ENCODE peak calls at places on chromosomes 2 and 18, in ten cellular contexts. O is HuH-7; J is ELR; C is type B pancreatic cell; D is activated CD4-positive, alpha-beta T cell treated with anti-CD3 and anti-CD28 coated beads, Interleukin-2, amount 50 U/mL, for 4 hours; A is brain microvascular endothelial cell; Z is IMR-90; S is left cardiac atrium; Y is HEK293T; H is cardiac muscle cell. T is an unnamed sample.

GRCh38 chr2:88329815-88330603 is 122.5 kb downstream of the FOXI3 start:
- DNase-seq in D (no peak), S (no peak), O (peak), C (no peak), Z (peak), J (peak), H (no peak), Y (peak), A (peak), T (peak)

GRCh38 chr2:239895669-239896068 is 129.5 kb downstream of the NDUFA10 start:
- DNase-seq in H (no peak), A (no peak), S (no peak), D (no peak), J (no peak), Z (no peak), C (no peak), Y (no peak), O (no peak), T (peak)

GRCh38 chr2:157874997-157875719 is 972 bp downstream of the ACVR1 start:
- DNase-seq in J (peak), A (peak), D (no peak), C (no peak), H (peak), S (peak), Z (peak), Y (peak), O (peak), T (peak)

GRCh38 chr18:3604626-3605408 is 154.8 kb downstream of the TGIF1 start:
- DNase-seq in H (no peak), D (no peak), S (no peak), Z (peak), O (no peak), C (no peak), Y (no peak), J (peak), A (peak), T (peak)

GRCh38 chr2:226515344-226516055 is 284.1 kb downstream of the IRS1 start:
- DNase-seq in D (no peak), A (no peak), Y (no peak), H (no peak), S (no peak), J (peak), O (peak), C (no peak), Z (peak), T (no peak)

GRCh38 chr2:235055891-235056516 is 104.2 kb downstream of the SH3BP4 start:
- DNase-seq in Y (peak), S (no peak), O (peak), C (no peak), Z (no peak), H (peak), D (no peak), A (peak), J (peak), T (no peak)

GRCh38 chr18:50143891-50144290 is 51.1 kb downstream of the MYO5B start:
- DNase-seq in A (no peak), Y (no peak), O (no peak), D (no peak), H (no peak), S (no peak), J (no peak), C (no peak), Z (no peak), T (no peak)

GRCh38 chr18:45384137-45384998 is 230.9 kb upstream of the SLC14A2 start:
- DNase-seq in Z (peak), Y (peak), A (peak), H (peak), C (no peak), O (peak), D (no peak), S (peak), J (peak), T (peak)

GRCh38 chr2:144331652-144332355 is 188.1 kb downstream of the ZEB2 start:
- DNase-seq in Z (no peak), S (peak), C (peak), H (no peak), J (no peak), D (no peak), A (peak), Y (no peak), O (peak), T (peak)

GRCh38 chr2:128601298-128602037 is 282.8 kb upstream of the HS6ST1 start:
- DNase-seq in Z (no peak), A (no peak), J (no peak), Y (no peak), D (no peak), H (no peak), C (no peak), S (no peak), O (no peak), T (no peak)

GRCh38 chr2:186595219-186595618 is 5.4 kb downstream of the ITGAV start:
- DNase-seq in A (no peak), J (no peak), D (no peak), O (peak), H (peak), Z (peak), C (no peak), S (peak), Y (no peak), T (no peak)

GRCh38 chr2:201707753-201708152 is 9.3 kb upstream of the MPP4 start:
- DNase-seq in D (no peak), A (peak), J (peak), Y (no peak), S (no peak), Z (peak), H (no peak), O (no peak), C (no peak), T (no peak)

GRCh38 chr2:199019898-199020507 is 437.7 kb downstream of the SATB2 start:
- DNase-seq in C (no peak), J (peak), A (peak), Y (peak), Z (peak), S (no peak), O (no peak), H (peak), D (no peak), T (peak)

GRCh38 chr18:21452808-21453511 is 147.5 kb downstream of the ESCO1 start:
- DNase-seq in H (no peak), J (no peak), S (no peak), Y (no peak), Z (no peak), D (no peak), A (no peak), C (no peak), O (no peak), T (no peak)

GRCh38 chr2:29629495-29629894 is 291.9 kb downstream of the ALK start:
- DNase-seq in O (no peak), J (peak), S (no peak), Y (no peak), Z (no peak), A (no peak), H (no peak), C (no peak), D (no peak), T (no peak)

GRCh38 chr2:149732001-149732685 is 144.6 kb upstream of the MMADHC start:
- DNase-seq in S (peak), J (peak), Z (peak), Y (no peak), C (no peak), H (no peak), A (peak), D (no peak), O (no peak), T (no peak)

GRCh38 chr2:240346753-240347372 is 88.6 kb upstream of the GPC1 start:
- DNase-seq in Z (no peak), O (no peak), S (peak), C (no peak), Y (no peak), A (no peak), J (no peak), D (no peak), H (no peak), T (no peak)

GRCh38 chr2:73870084-73870483 is 22.7 kb upstream of the ACTG2 start:
- DNase-seq in S (peak), C (no peak), Z (peak), H (no peak), A (peak), J (peak), O (no peak), Y (no peak), D (no peak), T (no peak)

GRCh38 chr18:71503222-71503621 is 1040.9 kb downstream of the CBLN2 start:
- DNase-seq in Z (no peak), H (no peak), C (no peak), J (no peak), S (no peak), D (no peak), A (no peak), O (no peak), Y (no peak), T (no peak)

GRCh38 chr18:35553300-35553699 is 28.2 kb upstream of the GALNT1 start:
- DNase-seq in Z (no peak), C (no peak), Y (no peak), S (no peak), A (no peak), D (no peak), H (no peak), O (peak), J (no peak), T (no peak)

GRCh38 chr2:33216508-33217182 is 259.8 kb upstream of the RASGRP3 start:
- DNase-seq in Y (no peak), J (peak), C (no peak), A (peak), O (no peak), D (no peak), Z (peak), H (no peak), S (peak), T (no peak)

GRCh38 chr18:21110667-21111350 is 804 bp downstream of the ROCK1 start:
- DNase-seq in A (peak), J (peak), C (peak), S (peak), O (peak), H (peak), Y (peak), D (peak), Z (peak), T (peak)

GRCh38 chr18:39345321-39345720 is 1779.7 kb upstream of the CELF4 start:
- DNase-seq in H (no peak), D (no peak), O (no peak), J (peak), C (no peak), Y (no peak), S (no peak), A (no peak), Z (no peak), T (no peak)

GRCh38 chr18:45962461-45962860 is 4.7 kb downstream of the EPG5 start:
- DNase-seq in C (no peak), Y (no peak), A (peak), S (no peak), O (no peak), J (peak), D (peak), Z (peak), H (peak), T (peak)

GRCh38 chr2:120288016-120288373 is 35.3 kb downstream of the RALB start:
- DNase-seq in J (no peak), S (no peak), Z (no peak), H (no peak), D (no peak), O (no peak), Y (no peak), C (no peak), A (no peak), T (no peak)

GRCh38 chr2:174577967-174578589 is 19.5 kb downstream of the WIPF1 start:
- DNase-seq in H (peak), J (peak), Z (peak), C (no peak), Y (no peak), A (peak), S (no peak), O (no peak), D (peak), T (peak)

GRCh38 chr2:74544634-74545033 is 9.1 kb downstream of the LOXL3 start:
- DNase-seq in S (no peak), A (no peak), H (no peak), D (no peak), J (peak), Y (no peak), O (peak), C (no peak), Z (no peak), T (no peak)

GRCh38 chr2:105934467-105934866 is 189.8 kb downstream of the NCK2 start:
- DNase-seq in C (no peak), A (no peak), Y (no peak), J (no peak), H (peak), O (no peak), Z (no peak), S (no peak), D (peak), T (no peak)

GRCh38 chr2:161217597-161218185 is 57.5 kb downstream of the TANK start:
- DNase-seq in H (no peak), J (no peak), C (no peak), A (no peak), O (no peak), Y (no peak), Z (no peak), S (no peak), D (no peak), T (no peak)

T was measured in MV-4-11.